ENCODE peak calls at places on chromosomes 2 and 18, in nine cellular contexts. A is endodermal cell; B is M059J; U is KBM-7; L is stimulated activated CD8-positive, alpha-beta memory T cell treated with anti-CD3 and anti-CD28 coated beads, Interleukin-7, amount 100 ng/mL, for 1 hour; O is fibroblast of mammary gland; P is NCI-H2029; D is NCI-H510A treated with DMSO at 0.1 percent for 48 hours; Y is NCI-H1092. Z is an unnamed sample.

GRCh38 chr2:240351826-240352426 is 83.5 kb upstream of the GPC1 start:
- DNase-seq in A (no peak), B (no peak), U (no peak), L (no peak), O (no peak), P (peak; percentile 70), D (no peak), Y (peak; percentile 81), Z (no peak)

GRCh38 chr2:96203130-96204028 is 5.2 kb downstream of the STARD7 start:
- DNase-seq in A (no peak), B (no peak), U (no peak), L (no peak), O (no peak), P (no peak), D (no peak), Y (no peak), Z (no peak)

GRCh38 chr2:102620367-102620766 is 1.0 kb downstream of the SLC9A2 start:
- DNase-seq in A (peak; percentile 71), B (no peak), U (no peak), L (no peak), O (no peak), P (no peak), D (peak; percentile 61), Y (no peak), Z (no peak)

GRCh38 chr2:236298924-236299475 is 34.8 kb upstream of the ASB18 start:
- DNase-seq in A (no peak), B (no peak), U (no peak), L (no peak), O (no peak), P (no peak), D (no peak), Y (no peak), Z (no peak)

GRCh38 chr18:43193336-43193735 is 77.9 kb upstream of the RIT2 start:
- DNase-seq in A (no peak), B (no peak), U (no peak), L (no peak), O (no peak), P (no peak), D (no peak), Y (no peak), Z (no peak)

GRCh38 chr2:159882069-159882468 is 84.1 kb upstream of the CD302 start:
- DNase-seq in A (no peak), B (no peak), U (no peak), L (no peak), O (peak; percentile 8), P (no peak), D (no peak), Y (peak; percentile 5), Z (no peak)

GRCh38 chr2:240556553-240557100 is 1.2 kb downstream of the ANKMY1 start:
- DNase-seq in A (peak; percentile 89), B (no peak), U (peak; percentile 67), L (no peak), O (peak; percentile 65), P (no peak), D (no peak), Y (no peak), Z (peak; percentile 72)

GRCh38 chr2:26757873-26758789 is 6.0 kb upstream of the SLC35F6 start:
- DNase-seq in A (peak; percentile 88), B (peak; percentile 99), U (peak; percentile 61), L (no peak), O (peak; percentile 99), P (peak; percentile 6), D (no peak), Y (no peak), Z (no peak)

GRCh38 chr2:233409286-233409991 is 55.1 kb downstream of the DGKD start:
- DNase-seq in A (no peak), B (no peak), U (peak; percentile 79), L (no peak), O (no peak), P (no peak), D (no peak), Y (no peak), Z (no peak)

GRCh38 chr18:37484893-37485834 is 80.4 kb downstream of the CELF4 start:
- DNase-seq in A (peak; percentile 90), B (peak; percentile 20), U (peak; percentile 20), L (no peak), O (peak; percentile 14), P (peak; percentile 42), D (peak; percentile 85), Y (peak; percentile 56), Z (no peak)

Z was measured in OCI-LY7.